ENCODE peak calls at places on chromosomes 11 and 22, in eight cellular contexts. One of them, this sample, is unnamed.
A peak's percentile ranks its signal among the peaks of the same experiment; 100 is the strongest.

GRCh38 chr11:117690484-117691205 is 106.4 kb downstream of the DSCAML1 start:
- DNase-seq in GM12892: no peak
- DNase-seq in esophagus muscularis mucosa: no peak
- DNase-seq in prostate gland: no peak
- DNase-seq in transverse colon: no peak
- DNase-seq in sigmoid colon: no peak
- DNase-seq in endothelial cell of umbilical vein: no peak
- DNase-seq in stomach: no peak
- DNase-seq in this sample: no peak

GRCh38 chr22:41713004-41713403 is 13.7 kb downstream of the MEI1 start:
- DNase-seq in GM12892: no peak
- DNase-seq in esophagus muscularis mucosa: no peak
- DNase-seq in prostate gland: no peak
- DNase-seq in transverse colon: no peak
- DNase-seq in sigmoid colon: no peak
- DNase-seq in endothelial cell of umbilical vein: no peak
- DNase-seq in stomach: no peak
- DNase-seq in this sample: no peak

GRCh38 chr11:93844568-93844967 is 5.8 kb downstream of the VSTM5 start:
- DNase-seq in GM12892: no peak
- DNase-seq in esophagus muscularis mucosa: no peak
- DNase-seq in prostate gland: no peak
- DNase-seq in transverse colon: no peak
- DNase-seq in sigmoid colon: no peak
- DNase-seq in endothelial cell of umbilical vein: no peak
- DNase-seq in stomach: no peak
- DNase-seq in this sample: no peak

GRCh38 chr22:27348634-27349033 is 452.9 kb downstream of the MN1 start:
- DNase-seq in GM12892: no peak
- DNase-seq in esophagus muscularis mucosa: no peak
- DNase-seq in prostate gland: no peak
- DNase-seq in transverse colon: no peak
- DNase-seq in sigmoid colon: no peak
- DNase-seq in endothelial cell of umbilical vein: no peak
- DNase-seq in stomach: no peak
- DNase-seq in this sample: no peak

GRCh38 chr11:8232414-8232813 is 31.3 kb downstream of the LMO1 start:
- DNase-seq in GM12892: no peak
- DNase-seq in esophagus muscularis mucosa: no peak
- DNase-seq in prostate gland: no peak
- DNase-seq in transverse colon: no peak
- DNase-seq in sigmoid colon: no peak
- DNase-seq in endothelial cell of umbilical vein: no peak
- DNase-seq in stomach: no peak
- DNase-seq in this sample: no peak

GRCh38 chr11:16001899-16002426 is 354.4 kb downstream of the SOX6 start:
- DNase-seq in GM12892: no peak
- DNase-seq in esophagus muscularis mucosa: no peak
- DNase-seq in prostate gland: peak; percentile 9
- DNase-seq in transverse colon: peak; percentile 13
- DNase-seq in sigmoid colon: no peak
- DNase-seq in endothelial cell of umbilical vein: peak; percentile 87
- DNase-seq in stomach: peak; percentile 43
- DNase-seq in this sample: no peak

GRCh38 chr11:44611687-44612437 is 46.4 kb downstream of the CD82 start:
- DNase-seq in GM12892: peak; percentile 52
- DNase-seq in esophagus muscularis mucosa: no peak
- DNase-seq in prostate gland: no peak
- DNase-seq in transverse colon: peak; percentile 26
- DNase-seq in sigmoid colon: no peak
- DNase-seq in endothelial cell of umbilical vein: no peak
- DNase-seq in stomach: no peak
- DNase-seq in this sample: no peak

GRCh38 chr11:72072348-72072747 is 8.0 kb downstream of the NUMA1 start:
- DNase-seq in GM12892: no peak
- DNase-seq in esophagus muscularis mucosa: no peak
- DNase-seq in prostate gland: peak; percentile 43
- DNase-seq in transverse colon: no peak
- DNase-seq in sigmoid colon: no peak
- DNase-seq in endothelial cell of umbilical vein: peak; percentile 80
- DNase-seq in stomach: no peak
- DNase-seq in this sample: no peak

GRCh38 chr11:62592989-62593421 is 1.7 kb upstream of the TUT1 start:
- DNase-seq in GM12892: no peak
- DNase-seq in esophagus muscularis mucosa: no peak
- DNase-seq in prostate gland: no peak
- DNase-seq in transverse colon: no peak
- DNase-seq in sigmoid colon: no peak
- DNase-seq in endothelial cell of umbilical vein: no peak
- DNase-seq in stomach: no peak
- DNase-seq in this sample: no peak

GRCh38 chr22:20751185-20751851 is 22.6 kb upstream of the SERPIND1 start:
- DNase-seq in GM12892: no peak
- DNase-seq in esophagus muscularis mucosa: no peak
- DNase-seq in prostate gland: peak; percentile 16
- DNase-seq in transverse colon: no peak
- DNase-seq in sigmoid colon: no peak
- DNase-seq in endothelial cell of umbilical vein: peak; percentile 7
- DNase-seq in stomach: no peak
- DNase-seq in this sample: no peak

GRCh38 chr11:95924414-95924760 is 480 bp upstream of the MTMR2 start:
- DNase-seq in GM12892: no peak
- DNase-seq in esophagus muscularis mucosa: no peak
- DNase-seq in prostate gland: no peak
- DNase-seq in transverse colon: no peak
- DNase-seq in sigmoid colon: no peak
- DNase-seq in endothelial cell of umbilical vein: no peak
- DNase-seq in stomach: no peak
- DNase-seq in this sample: no peak

GRCh38 chr11:109772846-109773400 is 320.3 kb upstream of the ZC3H12C start:
- DNase-seq in GM12892: no peak
- DNase-seq in esophagus muscularis mucosa: no peak
- DNase-seq in prostate gland: no peak
- DNase-seq in transverse colon: no peak
- DNase-seq in sigmoid colon: no peak
- DNase-seq in endothelial cell of umbilical vein: no peak
- DNase-seq in stomach: no peak
- DNase-seq in this sample: no peak

GRCh38 chr11:36349345-36350136 is 53.5 kb downstream of the PRR5L start:
- DNase-seq in GM12892: no peak
- DNase-seq in esophagus muscularis mucosa: peak; percentile 60
- DNase-seq in prostate gland: no peak
- DNase-seq in transverse colon: no peak
- DNase-seq in sigmoid colon: no peak
- DNase-seq in endothelial cell of umbilical vein: peak; percentile 62
- DNase-seq in stomach: no peak
- DNase-seq in this sample: no peak

GRCh38 chr11:115695677-115696451 is 191.6 kb upstream of the CADM1 start:
- DNase-seq in GM12892: no peak
- DNase-seq in esophagus muscularis mucosa: no peak
- DNase-seq in prostate gland: no peak
- DNase-seq in transverse colon: no peak
- DNase-seq in sigmoid colon: peak; percentile 39
- DNase-seq in endothelial cell of umbilical vein: no peak
- DNase-seq in stomach: no peak
- DNase-seq in this sample: no peak

GRCh38 chr11:8092587-8093424 is 11.8 kb downstream of the TUB start:
- DNase-seq in GM12892: peak; percentile 56
- DNase-seq in esophagus muscularis mucosa: no peak
- DNase-seq in prostate gland: peak; percentile 43
- DNase-seq in transverse colon: peak; percentile 63
- DNase-seq in sigmoid colon: peak; percentile 79
- DNase-seq in endothelial cell of umbilical vein: peak; percentile 61
- DNase-seq in stomach: peak; percentile 68
- DNase-seq in this sample: peak; percentile 72

GRCh38 chr11:34624069-34624468 is 3.2 kb downstream of the EHF start:
- DNase-seq in GM12892: no peak
- DNase-seq in esophagus muscularis mucosa: no peak
- DNase-seq in prostate gland: peak; percentile 68
- DNase-seq in transverse colon: peak; percentile 75
- DNase-seq in sigmoid colon: no peak
- DNase-seq in endothelial cell of umbilical vein: no peak
- DNase-seq in stomach: peak; percentile 76
- DNase-seq in this sample: no peak

DNA sequence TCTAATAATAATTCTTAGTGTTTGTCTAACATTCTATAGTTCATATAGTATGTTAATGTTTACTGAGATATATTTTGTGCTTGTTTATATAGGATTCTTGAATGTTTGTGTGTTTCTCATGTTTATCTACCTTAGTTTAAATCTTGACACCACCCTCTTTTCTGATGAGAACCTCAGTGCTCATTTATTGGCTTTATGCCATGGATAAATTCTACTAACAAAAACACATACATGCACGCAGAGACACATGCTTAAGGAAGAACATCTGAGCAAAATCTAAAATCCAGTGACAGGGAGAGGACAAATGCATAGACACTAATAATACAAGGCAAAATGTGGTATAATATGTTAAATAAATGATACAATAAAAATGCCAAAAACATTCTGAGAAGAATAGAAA is 61.6 kb upstream of the CTSC start:
- DNase-seq in GM12892: no peak
- DNase-seq in esophagus muscularis mucosa: no peak
- DNase-seq in prostate gland: no peak
- DNase-seq in transverse colon: no peak
- DNase-seq in sigmoid colon: no peak
- DNase-seq in endothelial cell of umbilical vein: no peak
- DNase-seq in stomach: no peak
- DNase-seq in this sample: no peak
- TF ChIP-seq POLR2A in GM12892: no peak
- TF ChIP-seq POLR2A in esophagus muscularis mucosa: no peak
- TF ChIP-seq POLR2A in prostate gland: no peak
- TF ChIP-seq POLR2A in transverse colon: no peak
- TF ChIP-seq POLR2A in sigmoid colon: no peak
- TF ChIP-seq POLR2A in endothelial cell of umbilical vein: no peak
- TF ChIP-seq POLR2A in stomach: no peak
- TF ChIP-seq POLR2A in this sample: no peak

GRCh38 chr11:67312187-67313021 is 9.1 kb downstream of the SSH3 start:
- DNase-seq in GM12892: no peak
- DNase-seq in esophagus muscularis mucosa: no peak
- DNase-seq in prostate gland: peak; percentile 96
- DNase-seq in transverse colon: peak; percentile 85
- DNase-seq in sigmoid colon: no peak
- DNase-seq in endothelial cell of umbilical vein: no peak
- DNase-seq in stomach: peak; percentile 84
- DNase-seq in this sample: no peak
- TF ChIP-seq POLR2AphosphoS5 in GM12892: no peak
- TF ChIP-seq POLR2AphosphoS5 in esophagus muscularis mucosa: no peak
- TF ChIP-seq POLR2AphosphoS5 in prostate gland: peak; percentile 95
- TF ChIP-seq POLR2AphosphoS5 in transverse colon: peak; percentile 63
- TF ChIP-seq POLR2AphosphoS5 in sigmoid colon: no peak
- TF ChIP-seq POLR2AphosphoS5 in endothelial cell of umbilical vein: no peak
- TF ChIP-seq POLR2AphosphoS5 in stomach: no peak
- TF ChIP-seq POLR2AphosphoS5 in this sample: no peak

DNA sequence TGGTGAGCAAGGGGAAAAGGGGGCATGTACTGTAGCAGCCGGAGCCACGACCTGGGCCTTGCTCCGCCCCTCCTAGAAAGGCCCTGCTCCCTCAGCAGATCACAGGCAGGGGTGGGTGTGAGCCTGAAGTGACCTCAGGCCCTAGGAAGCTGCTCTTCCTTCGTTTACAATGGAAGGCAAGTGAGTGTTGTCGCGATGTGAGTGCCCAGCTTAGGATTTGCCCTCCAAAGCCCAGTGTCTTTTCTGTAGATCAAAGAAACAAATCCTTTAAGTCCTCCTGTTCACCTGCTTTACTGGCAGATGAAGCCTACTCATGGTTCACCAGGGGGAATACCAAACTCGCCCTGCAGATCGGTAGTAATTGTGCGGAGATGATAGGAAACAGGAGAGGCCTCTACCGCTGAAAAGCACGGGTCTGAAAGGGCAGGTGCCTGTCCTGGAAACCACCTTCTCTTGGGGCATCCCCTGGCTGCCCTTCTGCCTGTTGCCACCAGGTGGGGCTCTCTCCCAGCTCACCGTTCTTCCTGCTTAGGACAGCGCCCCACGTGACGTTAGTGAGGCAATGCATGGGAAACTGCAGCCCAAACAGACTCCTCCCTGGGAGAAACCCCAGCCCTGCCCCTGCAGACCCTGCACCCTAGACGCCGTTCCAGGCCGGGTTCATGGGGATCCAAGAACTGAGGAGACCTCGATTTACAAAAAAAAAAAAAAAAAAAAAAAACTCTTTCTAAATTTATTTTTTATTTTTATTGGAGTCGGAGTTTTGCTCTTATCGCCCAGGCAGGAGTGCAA is 45.9 kb upstream of the RAB1B start:
- DNase-seq in GM12892: peak; percentile 78
- DNase-seq in esophagus muscularis mucosa: peak; percentile 97
- DNase-seq in prostate gland: peak; percentile 93
- DNase-seq in transverse colon: peak; percentile 93
- DNase-seq in sigmoid colon: peak; percentile 95
- DNase-seq in endothelial cell of umbilical vein: peak; percentile 88
- DNase-seq in stomach: peak; percentile 93
- DNase-seq in this sample: peak; percentile 83
- TF ChIP-seq POLR2A in GM12892: no peak
- TF ChIP-seq POLR2A in esophagus muscularis mucosa: no peak
- TF ChIP-seq POLR2A in prostate gland: no peak
- TF ChIP-seq POLR2A in transverse colon: no peak
- TF ChIP-seq POLR2A in sigmoid colon: no peak
- TF ChIP-seq POLR2A in endothelial cell of umbilical vein: no peak
- TF ChIP-seq POLR2A in stomach: no peak
- TF ChIP-seq POLR2A in this sample: no peak

DNA sequence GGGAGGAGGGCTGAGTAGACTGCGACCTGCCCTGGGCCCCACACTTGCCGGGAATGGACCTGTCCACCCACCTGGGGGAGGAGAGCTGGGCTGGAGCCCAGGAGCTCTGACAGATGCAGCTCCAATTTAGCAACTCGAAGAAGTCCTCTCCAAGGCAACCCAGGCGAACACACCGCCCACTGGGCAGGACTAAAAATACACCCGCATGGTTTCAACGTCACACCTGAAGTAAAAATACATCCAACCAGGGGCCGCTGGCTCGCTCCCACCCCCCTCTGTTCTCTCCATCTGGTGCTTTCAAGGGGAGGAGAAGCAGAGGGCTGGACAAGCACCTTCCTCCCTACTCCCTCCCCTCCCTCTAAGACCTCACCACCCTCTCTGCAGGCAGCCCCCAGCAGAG is 119.9 kb downstream of the FEZ1 start:
- DNase-seq in GM12892: no peak
- DNase-seq in esophagus muscularis mucosa: peak; percentile 95
- DNase-seq in prostate gland: peak; percentile 52
- DNase-seq in transverse colon: no peak
- DNase-seq in sigmoid colon: peak; percentile 67
- DNase-seq in endothelial cell of umbilical vein: no peak
- DNase-seq in stomach: peak; percentile 27
- DNase-seq in this sample: no peak
- TF ChIP-seq POLR2AphosphoS5 in GM12892: no peak
- TF ChIP-seq POLR2AphosphoS5 in esophagus muscularis mucosa: peak; percentile 56
- TF ChIP-seq POLR2AphosphoS5 in prostate gland: peak; percentile 11
- TF ChIP-seq POLR2AphosphoS5 in transverse colon: no peak
- TF ChIP-seq POLR2AphosphoS5 in sigmoid colon: no peak
- TF ChIP-seq POLR2AphosphoS5 in endothelial cell of umbilical vein: no peak
- TF ChIP-seq POLR2AphosphoS5 in stomach: no peak
- TF ChIP-seq POLR2AphosphoS5 in this sample: no peak